ENCODE peak calls at places on chromosomes 11 and 22, in ten cellular contexts. L is cardiac muscle cell; F is CD8-positive, alpha-beta memory T cell; M is tibial artery; I is Peyer's patch; O is stomach; U is lower lobe of right lung; P is GM23248; H is heart right ventricle; J is CD4-positive, CD25-positive, alpha-beta regulatory T cell. N is an unnamed sample. For H3K4me1 and H3K9me3, the result is how much of the 10 kb centered on the place peaks cover.

GRCh38 chr11:75449776-75450175 is 16.8 kb upstream of the KLHL35 start:
- DNase-seq in H (no peak), L (no peak), F (no peak), J (no peak), O (no peak), I (no peak), P (no peak), U (no peak), M (no peak), N (no peak)

GRCh38 chr22:23305321-23305910 is 125.1 kb downstream of the BCR start:
- DNase-seq in O (no peak), U (peak), L (no peak), H (no peak), F (no peak), P (peak), J (no peak), I (peak), M (peak), N (no peak)

GRCh38 chr22:46661221-46661851 is 41.1 kb downstream of the GRAMD4 start:
- DNase-seq in P (peak), O (no peak), F (no peak), H (no peak), J (peak), L (peak), M (no peak), U (no peak), I (no peak), N (no peak)

GRCh38 chr11:72224587-72225410 is at the start of gene INPPL1:
- DNase-seq in J (peak), P (peak), M (peak), H (peak), I (peak), O (peak), F (peak), L (peak), U (peak), N (peak)

GRCh38 chr11:84819128-84819527 is 808.0 kb downstream of the DLG2 start:
- DNase-seq in F (no peak), M (no peak), U (no peak), P (peak), J (no peak), L (peak), H (no peak), I (no peak), O (no peak), N (no peak)

GRCh38 chr22:44362249-44363040 is 49.7 kb upstream of the SHISAL1 start:
- DNase-seq in I (no peak), P (no peak), M (no peak), U (peak), F (no peak), O (no peak), J (no peak), L (no peak), H (no peak), N (no peak)

GRCh38 chr11:12684821-12685220 is 10.6 kb downstream of the TEAD1 start:
- DNase-seq in J (no peak), H (no peak), F (no peak), M (no peak), O (peak), L (no peak), P (no peak), I (no peak), U (no peak), N (no peak)

GRCh38 chr11:133078012-133078411 is 454.3 kb downstream of the OPCML start:
- DNase-seq in P (no peak), I (no peak), L (no peak), F (no peak), J (no peak), O (no peak), M (no peak), H (no peak), U (no peak), N (no peak)

GRCh38 chr11:103596323-103596722 is 440.1 kb upstream of the DDI1 start:
- DNase-seq in F (no peak), I (no peak), J (no peak), O (no peak), P (no peak), L (no peak), M (no peak), H (no peak), U (no peak), N (no peak)

GRCh38 chr22:38455530-38456271 is 702 bp upstream of the KCNJ4 start:
- DNase-seq in U (no peak), O (no peak), F (no peak), M (no peak), P (no peak), L (peak), I (no peak), H (no peak), J (no peak), N (peak)

GRCh38 chr11:33915521-33915920 is 23.6 kb upstream of the LMO2 start:
- DNase-seq in U (no peak), O (no peak), L (no peak), H (no peak), F (no peak), J (no peak), M (no peak), I (no peak), P (no peak), N (no peak)

GRCh38 chr22:37731804-37732471 is 35.1 kb downstream of the TRIOBP start:
- DNase-seq in I (no peak), L (no peak), J (no peak), P (no peak), H (no peak), F (no peak), M (no peak), O (peak), U (no peak), N (no peak)

GRCh38 chr22:39818050-39818449 is 75.5 kb downstream of the ENTHD1 start:
- DNase-seq in U (no peak), I (no peak), J (no peak), P (peak), H (no peak), F (no peak), L (no peak), M (no peak), O (no peak), N (no peak)

GRCh38 chr11:47143322-47143721 is 33.4 kb downstream of the ARFGAP2 start:
- DNase-seq in J (no peak), I (no peak), O (no peak), H (peak), U (no peak), F (no peak), L (no peak), M (no peak), P (peak), N (no peak)

GRCh38 chr11:29511394-29511793 is 505.4 kb downstream of the KCNA4 start:
- DNase-seq in I (no peak), M (no peak), U (no peak), J (no peak), P (no peak), H (no peak), O (no peak), F (no peak), L (no peak), N (no peak)

GRCh38 chr11:101807521-101807920 is 107.3 kb upstream of the CEP126 start:
- DNase-seq in J (no peak), U (no peak), O (no peak), M (no peak), I (no peak), P (peak), H (no peak), L (no peak), F (no peak), N (no peak)

GRCh38 chr11:96147186-96147585 is 195.8 kb downstream of the MAML2 start:
- DNase-seq in H (no peak), U (no peak), I (no peak), J (no peak), M (no peak), F (no peak), P (no peak), L (no peak), O (no peak), N (no peak)
- H3K4me1 ChIP-seq in H (under half), U (under half), I (under half), J (under half), M (under half), F (under half), P (half or more), L (under half), O (under half), N (under half)

GRCh38 chr11:125943661-125944349 is 2.0 kb upstream of the VSIG10L2 start:
- DNase-seq in J (no peak), U (no peak), O (peak), H (no peak), P (no peak), I (no peak), F (no peak), M (peak), L (no peak), N (no peak)

GRCh38 chr11:125945797-125946520 is at the start of gene VSIG10L2:
- DNase-seq in U (no peak), I (no peak), M (peak), H (no peak), P (no peak), F (no peak), L (no peak), J (no peak), O (no peak), N (no peak)

GRCh38 chr11:125945011-125945796 is 640 bp upstream of the VSIG10L2 start:
- DNase-seq in P (no peak), L (no peak), J (no peak), H (no peak), U (no peak), M (peak), F (no peak), I (no peak), O (no peak), N (no peak)

GRCh38 chr11:125942771-125943428 is 2.9 kb upstream of the VSIG10L2 start:
- DNase-seq in O (peak), H (no peak), F (no peak), J (no peak), L (no peak), U (no peak), M (peak), P (no peak), I (no peak), N (no peak)

DNA sequence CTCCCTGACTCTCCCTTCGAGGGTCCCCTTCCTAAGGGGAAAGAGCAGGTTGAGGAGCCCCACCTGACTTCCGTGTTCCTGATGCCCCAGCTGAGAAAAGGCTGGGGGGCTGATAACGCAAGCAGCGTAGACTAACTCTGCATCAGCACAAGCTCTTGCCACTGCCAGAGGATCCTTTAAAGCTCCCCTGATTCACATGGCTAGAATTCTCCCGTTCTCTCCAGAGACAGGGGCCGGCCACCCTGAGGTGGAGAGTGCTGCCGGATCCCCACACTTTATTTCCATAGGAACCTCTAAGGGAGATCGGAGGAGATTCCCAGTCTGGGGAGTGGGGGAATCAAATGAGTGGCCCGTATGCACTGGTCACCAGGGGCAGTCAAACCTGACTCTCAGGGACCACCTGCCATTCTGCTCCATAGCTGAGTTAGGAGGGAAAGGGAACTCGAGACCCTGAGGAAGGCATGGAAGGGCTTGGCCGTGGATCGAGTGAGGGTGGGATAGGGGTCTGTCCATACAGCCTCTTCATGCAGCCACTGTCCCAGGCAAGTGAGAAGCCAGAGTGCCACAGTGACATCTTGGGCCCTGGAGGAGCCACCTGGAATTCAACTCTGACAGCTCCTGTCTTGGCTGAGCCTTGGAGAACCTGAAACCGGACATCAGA is 1.4 kb upstream of the VSIG10L2 start:
- DNase-seq in O (peak), L (no peak), F (no peak), P (no peak), M (peak), H (no peak), U (no peak), I (no peak), J (no peak), N (no peak)
- H3K9me3 ChIP-seq in O (under half), L (under half), F (under half), P (under half), M (under half), H (under half), U (under half), I (under half), J (under half), N (under half)

DNA sequence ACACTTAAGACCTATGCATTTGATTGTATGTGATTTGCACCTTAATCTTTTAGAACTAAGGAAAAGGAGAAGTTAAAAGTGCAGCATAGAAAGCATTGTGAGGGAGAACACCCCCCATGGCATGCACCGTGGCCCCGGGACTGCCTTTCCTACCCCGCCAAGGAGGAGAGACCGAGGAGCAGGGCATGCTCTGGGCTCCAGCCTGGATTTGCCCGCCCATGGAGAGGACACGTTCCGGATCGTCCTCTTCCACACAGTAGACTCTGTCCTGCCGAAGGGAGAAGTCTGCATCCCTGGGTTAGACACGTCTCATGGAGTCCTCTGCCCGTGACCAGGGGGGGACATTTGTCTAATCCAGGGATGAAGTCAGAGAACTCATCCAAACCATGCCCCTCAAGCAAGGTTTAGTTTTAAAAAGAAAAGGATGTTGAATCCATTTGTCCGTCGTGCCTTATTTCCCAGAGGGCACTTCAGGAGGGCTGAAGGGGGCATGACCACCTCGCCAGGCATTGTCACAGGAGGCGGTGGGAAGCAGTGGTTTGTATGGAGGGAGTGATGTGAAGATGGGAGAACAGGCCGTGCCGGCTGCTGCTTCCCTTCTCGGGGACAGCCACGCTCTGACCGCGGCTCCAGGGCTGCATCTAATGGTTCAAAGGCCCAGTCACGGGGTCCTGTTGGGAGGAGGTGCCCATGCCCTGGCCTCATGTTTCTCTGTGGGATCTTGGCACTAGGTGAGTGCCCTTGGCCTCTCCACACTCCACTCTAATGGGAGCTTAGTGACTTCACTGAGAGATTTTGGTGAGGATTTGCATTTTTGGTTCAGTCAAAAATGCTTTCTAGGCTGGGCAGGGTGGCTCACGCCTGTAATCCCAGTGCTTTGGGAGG is 66.2 kb upstream of the GAL start:
- DNase-seq in O (no peak), M (no peak), H (no peak), J (no peak), I (no peak), P (no peak), U (no peak), F (no peak), L (no peak), N (no peak)
- H3K27ac ChIP-seq in O (no peak), M (no peak), H (no peak), J (no peak), I (no peak), P (no peak), U (no peak), F (no peak), L (no peak), N (no peak)

GRCh38 chr11:62502030-62502730 is 44.4 kb downstream of the AHNAK start:
- DNase-seq in M (no peak), O (no peak), U (no peak), P (no peak), H (no peak), I (no peak), F (no peak), L (no peak), J (no peak), N (no peak)

GRCh38 chr11:62500066-62501035 is 46.3 kb downstream of the AHNAK start:
- DNase-seq in F (no peak), J (no peak), O (no peak), P (no peak), U (no peak), M (no peak), I (no peak), L (no peak), H (no peak), N (no peak)

GRCh38 chr11:62498492-62499286 is 47.9 kb downstream of the AHNAK start:
- DNase-seq in I (no peak), U (no peak), O (no peak), J (no peak), H (no peak), F (no peak), L (no peak), M (no peak), P (no peak), N (no peak)

GRCh38 chr11:62504158-62504973 is 42.2 kb downstream of the AHNAK start:
- DNase-seq in J (no peak), O (no peak), M (no peak), F (no peak), I (no peak), H (peak), P (no peak), U (peak), L (peak), N (no peak)

GRCh38 chr11:62501432-62501891 is 45.1 kb downstream of the AHNAK start:
- DNase-seq in U (no peak), F (no peak), H (peak), O (peak), M (no peak), J (no peak), L (peak), I (no peak), P (peak), N (no peak)
- H3K4me1 ChIP-seq in U (half or more), F (under half), H (under half), O (under half), M (under half), J (under half), L (under half), I (under half), P (under half), N (half or more)

GRCh38 chr11:10080134-10080533 is 213.9 kb downstream of the SBF2 start:
- DNase-seq in U (no peak), P (no peak), F (no peak), I (no peak), J (no peak), O (no peak), M (no peak), H (no peak), L (no peak), N (no peak)
- H3K9me3 ChIP-seq in U (under half), P (under half), F (under half), I (under half), J (under half), O (under half), M (under half), H (half or more), L (under half), N (under half)

DNA sequence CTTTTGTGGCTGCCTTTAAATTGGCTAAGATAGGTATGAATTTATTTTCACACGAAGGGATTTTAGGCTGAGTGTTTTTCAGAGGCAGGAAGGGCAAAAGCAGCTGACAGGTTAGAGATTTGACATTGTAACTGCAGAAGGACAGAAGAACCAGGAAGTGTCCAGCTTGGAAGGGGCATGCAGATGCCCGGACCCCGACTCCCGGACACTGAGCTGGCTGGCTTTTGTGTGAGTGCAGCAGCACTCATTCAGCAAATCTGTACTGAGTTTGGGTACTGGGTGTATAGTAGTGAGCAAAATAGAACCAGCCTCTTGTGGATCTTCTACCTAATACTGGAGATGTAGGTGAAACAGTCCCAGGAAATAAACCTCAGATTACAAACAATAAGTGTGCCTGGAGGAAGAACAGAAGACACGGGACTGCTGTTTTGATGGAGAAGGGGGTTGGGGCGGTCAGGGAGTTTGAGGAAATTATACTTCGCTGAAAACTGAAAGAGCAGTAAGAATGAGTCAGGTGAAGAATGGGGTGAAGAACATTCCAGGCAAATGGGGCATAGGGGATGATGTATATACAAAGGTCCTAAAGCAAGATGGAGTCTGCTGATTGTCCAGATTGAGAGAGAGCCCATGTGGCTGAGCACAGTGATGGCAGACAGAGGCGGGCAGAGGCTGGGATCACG is 64.6 kb downstream of the PPFIBP2 start:
- DNase-seq in I (no peak), P (peak), O (no peak), U (no peak), L (no peak), M (no peak), J (no peak), F (no peak), H (no peak), N (no peak)
- H3K27ac ChIP-seq in I (peak), P (peak), O (peak), U (peak), L (peak), M (peak), J (no peak), F (no peak), H (peak), N (peak)

DNA sequence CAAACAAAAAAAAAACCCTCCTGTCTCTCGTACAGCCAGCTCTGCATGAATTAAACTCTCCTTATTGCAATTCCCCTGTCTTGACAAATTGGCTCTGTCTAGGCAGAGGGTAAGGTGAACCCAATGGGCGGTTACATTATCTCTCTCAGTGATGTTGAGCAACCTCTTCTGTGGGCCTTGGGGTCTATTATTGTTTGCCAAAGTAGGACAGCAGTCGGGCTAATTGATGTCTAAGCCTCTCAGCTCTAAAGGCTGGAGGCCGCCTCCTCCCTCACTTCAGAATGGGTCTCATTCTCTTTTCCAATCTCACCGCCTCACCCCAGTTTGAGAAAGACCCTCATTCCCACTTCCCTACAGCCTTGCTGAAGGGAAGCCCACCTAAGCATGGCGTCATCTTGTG is 1.3 kb upstream of the SLC25A45 start:
- DNase-seq in P (peak), H (no peak), M (no peak), O (no peak), U (no peak), J (no peak), F (no peak), I (no peak), L (no peak), N (no peak)
- H3K4me1 ChIP-seq in P (under half), H (under half), M (half or more), O (half or more), U (half or more), J (half or more), F (half or more), I (under half), L (under half), N (under half)

GRCh38 chr22:48553119-48553518 is 1274.6 kb downstream of the BRD1 start:
- DNase-seq in H (no peak), L (no peak), M (no peak), O (no peak), I (no peak), U (no peak), P (no peak), J (no peak), F (no peak), N (no peak)
- H3K9me3 ChIP-seq in H (under half), L (under half), M (under half), O (under half), I (under half), U (under half), P (under half), J (under half), F (under half), N (under half)

N was measured in heart left ventricle.